ENCODE peak calls at places on chromosomes 11 and 22, in four cellular contexts. One of them, this sample, is unnamed.

GRCh38 chr22:26367402-26368245 is 61.4 kb upstream of the ASPHD2 start:
- DNase-seq in H1: no peak
- DNase-seq in IMR-90: peak; percentile 20
- DNase-seq in mesendoderm: peak; percentile 70
- DNase-seq in this sample: peak; percentile 52

GRCh38 chr11:83158965-83159900 is 2.3 kb downstream of the PCF11 start:
- DNase-seq in mesendoderm: no peak
- DNase-seq in H1: no peak
- DNase-seq in IMR-90: no peak
- DNase-seq in this sample: no peak

GRCh38 chr22:39664485-39665200 is 94.1 kb downstream of the CACNA1I start:
- DNase-seq in IMR-90: no peak
- DNase-seq in mesendoderm: peak; percentile 88
- DNase-seq in H1: peak; percentile 81
- DNase-seq in this sample: no peak

GRCh38 chr11:45530776-45531175 is 134.6 kb downstream of the CHST1 start:
- DNase-seq in H1: no peak
- DNase-seq in IMR-90: no peak
- DNase-seq in mesendoderm: no peak
- DNase-seq in this sample: no peak

GRCh38 chr11:16226245-16226644 is 130.1 kb downstream of the SOX6 start:
- DNase-seq in IMR-90: peak; percentile 67
- DNase-seq in H1: no peak
- DNase-seq in mesendoderm: no peak
- DNase-seq in this sample: peak; percentile 67

GRCh38 chr11:9769621-9770020 is 105.7 kb downstream of the SWAP70 start:
- DNase-seq in mesendoderm: no peak
- DNase-seq in IMR-90: no peak
- DNase-seq in H1: no peak
- DNase-seq in this sample: no peak

GRCh38 chr11:124183045-124183444 is at the start of gene OR10D3:
- DNase-seq in mesendoderm: no peak
- DNase-seq in H1: no peak
- DNase-seq in IMR-90: no peak
- DNase-seq in this sample: no peak

GRCh38 chr11:33471541-33471940 is 214.4 kb downstream of the HIPK3 start:
- DNase-seq in mesendoderm: no peak
- DNase-seq in H1: no peak
- DNase-seq in IMR-90: no peak
- DNase-seq in this sample: no peak

GRCh38 chr11:18013790-18014507 is 1.1 kb upstream of the SERGEF start:
- DNase-seq in IMR-90: no peak
- DNase-seq in H1: no peak
- DNase-seq in mesendoderm: peak; percentile 67
- DNase-seq in this sample: peak; percentile 27

GRCh38 chr11:61728940-61729219 is 23.6 kb upstream of the MYRF start:
- DNase-seq in mesendoderm: no peak
- DNase-seq in IMR-90: peak; percentile 50
- DNase-seq in H1: no peak
- DNase-seq in this sample: peak; percentile 72

GRCh38 chr11:25298450-25298849 is 801.6 kb downstream of the LUZP2 start:
- DNase-seq in IMR-90: no peak
- DNase-seq in mesendoderm: no peak
- DNase-seq in H1: no peak
- DNase-seq in this sample: no peak

GRCh38 chr11:47551086-47551485 is 1.8 kb downstream of the CELF1 start:
- DNase-seq in IMR-90: peak; percentile 48
- DNase-seq in mesendoderm: peak; percentile 73
- DNase-seq in H1: no peak
- DNase-seq in this sample: peak; percentile 66

GRCh38 chr22:25668437-25668836 is 73.6 kb upstream of the MYO18B start:
- DNase-seq in H1: no peak
- DNase-seq in mesendoderm: no peak
- DNase-seq in IMR-90: peak; percentile 52
- DNase-seq in this sample: no peak

GRCh38 chr11:63427971-63428508 is 58.5 kb downstream of the SLC22A9 start:
- DNase-seq in mesendoderm: peak; percentile 30
- DNase-seq in H1: peak; percentile 13
- DNase-seq in IMR-90: no peak
- DNase-seq in this sample: no peak

GRCh38 chr11:121163658-121164308 is 62.7 kb downstream of the TECTA start:
- DNase-seq in IMR-90: no peak
- DNase-seq in H1: no peak
- DNase-seq in mesendoderm: no peak
- DNase-seq in this sample: no peak

GRCh38 chr11:13449522-13449921 is 13.5 kb downstream of the BTBD10 start:
- DNase-seq in mesendoderm: no peak
- DNase-seq in IMR-90: no peak
- DNase-seq in H1: no peak
- DNase-seq in this sample: no peak

GRCh38 chr11:3982431-3982830 is 112.2 kb upstream of the RRM1 start:
- DNase-seq in H1: no peak
- DNase-seq in mesendoderm: no peak
- DNase-seq in IMR-90: peak; percentile 64
- DNase-seq in this sample: no peak

GRCh38 chr22:43476751-43477150 is 64.9 kb downstream of the MPPED1 start:
- DNase-seq in mesendoderm: no peak
- DNase-seq in IMR-90: no peak
- DNase-seq in H1: no peak
- DNase-seq in this sample: no peak

GRCh38 chr22:50189184-50189848 is 3.6 kb downstream of the TRABD start:
- DNase-seq in mesendoderm: no peak
- DNase-seq in IMR-90: no peak
- DNase-seq in H1: no peak
- DNase-seq in this sample: no peak

GRCh38 chr22:36727110-36727509 is 23.6 kb upstream of the CACNG2 start:
- DNase-seq in H1: no peak
- DNase-seq in IMR-90: no peak
- DNase-seq in mesendoderm: no peak
- DNase-seq in this sample: no peak

GRCh38 chr11:33000181-33000580 is 15.5 kb upstream of the DEPDC7 start:
- DNase-seq in IMR-90: peak; percentile 89
- DNase-seq in mesendoderm: no peak
- DNase-seq in H1: no peak
- DNase-seq in this sample: peak; percentile 78

GRCh38 chr11:77547863-77548551 is 41.7 kb upstream of the AQP11 start:
- DNase-seq in IMR-90: peak; percentile 79
- DNase-seq in mesendoderm: peak; percentile 71
- DNase-seq in H1: peak; percentile 46
- DNase-seq in this sample: peak; percentile 71

GRCh38 chr11:73176892-73177155 is 34.7 kb upstream of the FCHSD2 start:
- DNase-seq in IMR-90: no peak
- DNase-seq in H1: no peak
- DNase-seq in mesendoderm: no peak
- DNase-seq in this sample: no peak

GRCh38 chr11:123251656-123252344 is 56.8 kb upstream of the CLMP start:
- DNase-seq in H1: no peak
- DNase-seq in mesendoderm: no peak
- DNase-seq in IMR-90: peak; percentile 63
- DNase-seq in this sample: no peak

GRCh38 chr11:133927690-133928627 is 28.8 kb downstream of the IGSF9B start:
- DNase-seq in mesendoderm: peak; percentile 80
- DNase-seq in IMR-90: peak; percentile 39
- DNase-seq in H1: no peak
- DNase-seq in this sample: peak; percentile 28

GRCh38 chr22:40345271-40345670 is 1.0 kb upstream of the ADSL start:
- DNase-seq in H1: no peak
- DNase-seq in mesendoderm: no peak
- DNase-seq in IMR-90: peak; percentile 41
- DNase-seq in this sample: peak; percentile 36

GRCh38 chr11:12746593-12747097 is 72.4 kb downstream of the TEAD1 start:
- DNase-seq in IMR-90: peak; percentile 93
- DNase-seq in H1: peak; percentile 80
- DNase-seq in mesendoderm: peak; percentile 98
- DNase-seq in this sample: peak; percentile 81

GRCh38 chr11:77035580-77035979 is 1.4 kb downstream of the B3GNT6 start:
- DNase-seq in mesendoderm: no peak
- DNase-seq in IMR-90: no peak
- DNase-seq in H1: no peak
- DNase-seq in this sample: no peak

GRCh38 chr22:35627267-35628041 is 10.3 kb upstream of the MB start:
- DNase-seq in H1: peak; percentile 63
- DNase-seq in mesendoderm: peak; percentile 91
- DNase-seq in IMR-90: peak; percentile 90
- DNase-seq in this sample: peak; percentile 97

GRCh38 chr11:31022080-31022479 is 347.5 kb downstream of the DCDC1 start:
- DNase-seq in H1: no peak
- DNase-seq in IMR-90: no peak
- DNase-seq in mesendoderm: no peak
- DNase-seq in this sample: no peak

GRCh38 chr11:68379216-68379615 is 66.8 kb downstream of the LRP5 start:
- DNase-seq in mesendoderm: no peak
- DNase-seq in H1: no peak
- DNase-seq in IMR-90: no peak
- DNase-seq in this sample: peak; percentile 40

GRCh38 chr11:124793466-124794278 is 6.5 kb downstream of the MSANTD2 start:
- DNase-seq in H1: no peak
- DNase-seq in IMR-90: peak; percentile 40
- DNase-seq in mesendoderm: peak; percentile 77
- DNase-seq in this sample: peak; percentile 63

GRCh38 chr22:37472418-37473006 is 13.7 kb downstream of the MFNG start:
- DNase-seq in IMR-90: peak; percentile 28
- DNase-seq in mesendoderm: peak; percentile 53
- DNase-seq in H1: no peak
- DNase-seq in this sample: peak; percentile 36

GRCh38 chr11:126561327-126561893 is 205.9 kb downstream of the ST3GAL4 start:
- DNase-seq in IMR-90: peak; percentile 69
- DNase-seq in H1: peak; percentile 46
- DNase-seq in mesendoderm: peak; percentile 88
- DNase-seq in this sample: peak; percentile 42

GRCh38 chr22:44859641-44860040 is 107.3 kb downstream of the ARHGAP8 start:
- DNase-seq in H1: no peak
- DNase-seq in IMR-90: no peak
- DNase-seq in mesendoderm: no peak
- DNase-seq in this sample: no peak

GRCh38 chr11:3834349-3835099 is 6.2 kb downstream of the RHOG start:
- DNase-seq in IMR-90: no peak
- DNase-seq in mesendoderm: peak; percentile 69
- DNase-seq in H1: no peak
- DNase-seq in this sample: no peak

GRCh38 chr22:38317995-38318715 is 922 bp upstream of the CSNK1E start:
- DNase-seq in H1: no peak
- DNase-seq in IMR-90: peak; percentile 93
- DNase-seq in mesendoderm: peak; percentile 48
- DNase-seq in this sample: peak; percentile 97

GRCh38 chr11:126415128-126415527 is 59.6 kb downstream of the ST3GAL4 start:
- DNase-seq in IMR-90: peak; percentile 69
- DNase-seq in mesendoderm: no peak
- DNase-seq in H1: no peak
- DNase-seq in this sample: no peak

GRCh38 chr11:61949169-61950034 is 749 bp upstream of the BEST1 start:
- DNase-seq in IMR-90: peak; percentile 98
- DNase-seq in H1: peak; percentile 34
- DNase-seq in mesendoderm: peak; percentile 98
- DNase-seq in this sample: peak; percentile 94

GRCh38 chr22:19519041-19519926 is 4.9 kb downstream of the CLDN5 start:
- DNase-seq in H1: no peak
- DNase-seq in IMR-90: no peak
- DNase-seq in mesendoderm: no peak
- DNase-seq in this sample: no peak

GRCh38 chr22:19517919-19518567 is 6.2 kb downstream of the CLDN5 start:
- DNase-seq in mesendoderm: no peak
- DNase-seq in H1: no peak
- DNase-seq in IMR-90: no peak
- DNase-seq in this sample: no peak

GRCh38 chr22:19520007-19520406 is 4.2 kb downstream of the CLDN5 start:
- DNase-seq in H1: no peak
- DNase-seq in mesendoderm: no peak
- DNase-seq in IMR-90: no peak
- DNase-seq in this sample: no peak

GRCh38 chr22:19517171-19517500 is 7.1 kb downstream of the CLDN5 start:
- DNase-seq in IMR-90: no peak
- DNase-seq in mesendoderm: no peak
- DNase-seq in H1: no peak
- DNase-seq in this sample: no peak

DNA sequence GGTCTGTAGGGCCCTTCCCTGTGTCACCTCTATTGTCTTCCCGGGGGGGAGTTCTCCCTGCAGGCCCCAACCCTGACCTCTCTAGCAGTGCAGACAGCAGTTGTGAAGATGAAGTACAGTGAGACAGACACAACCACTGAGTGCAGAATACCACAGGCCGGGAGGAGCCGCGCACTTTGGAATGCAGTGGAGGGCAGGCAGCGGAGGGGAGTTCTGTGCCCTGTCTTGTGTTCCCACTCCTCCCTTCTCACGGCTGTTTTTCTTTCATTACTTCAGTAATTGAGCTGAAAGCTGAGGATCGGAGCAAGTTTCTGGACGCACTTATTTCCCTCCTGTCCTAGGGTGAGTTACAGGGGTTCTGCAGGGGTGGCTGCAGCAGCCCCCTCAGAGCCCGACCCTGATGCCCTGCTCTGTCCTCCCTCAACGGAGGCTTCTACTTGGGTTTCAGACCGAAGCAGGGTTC is 5.6 kb downstream of the CLDN5 start:
- DNase-seq in mesendoderm: no peak
- DNase-seq in IMR-90: no peak
- DNase-seq in H1: no peak
- DNase-seq in this sample: no peak
- H2BK5ac ChIP-seq in mesendoderm: no peak overlapping the region
- H2BK5ac ChIP-seq in IMR-90: no peak overlapping the region
- H2BK5ac ChIP-seq in H1: no peak overlapping the region
- H2BK5ac ChIP-seq in this sample: no peak overlapping the region

DNA sequence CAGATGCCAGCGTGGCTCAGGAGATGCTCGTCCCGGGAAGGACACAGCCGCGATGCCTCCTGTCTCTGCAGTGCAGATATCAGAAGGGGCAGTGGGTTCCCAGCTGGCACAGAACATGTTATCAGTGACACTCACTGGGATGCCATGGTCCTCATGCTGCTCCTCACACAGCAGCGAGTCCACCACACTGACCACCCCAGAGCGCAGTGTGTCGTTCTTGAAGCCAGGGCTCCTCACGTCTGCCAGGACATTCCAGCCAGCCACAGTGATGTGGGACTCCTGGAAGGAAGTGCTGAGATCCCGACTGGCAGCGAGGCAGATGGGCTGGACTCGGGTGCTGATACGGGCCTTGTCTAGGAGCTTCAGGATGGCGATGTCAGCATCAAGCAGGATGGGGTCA is 13.1 kb upstream of the SLC1A2 start:
- DNase-seq in H1: no peak
- DNase-seq in mesendoderm: no peak
- DNase-seq in IMR-90: no peak
- DNase-seq in this sample: no peak
- H3K4me3 ChIP-seq in H1: no peak overlapping the region
- H3K4me3 ChIP-seq in mesendoderm: no peak overlapping the region
- H3K4me3 ChIP-seq in IMR-90: no peak overlapping the region
- H3K4me3 ChIP-seq in this sample: no peak overlapping the region

GRCh38 chr11:87331273-87331672 is 293.5 kb downstream of the TMEM135 start:
- DNase-seq in mesendoderm: no peak
- DNase-seq in H1: no peak
- DNase-seq in IMR-90: no peak
- DNase-seq in this sample: no peak
- H2BK120ac ChIP-seq in mesendoderm: no peak overlapping the region
- H2BK120ac ChIP-seq in H1: no peak overlapping the region
- H2BK120ac ChIP-seq in IMR-90: no peak overlapping the region
- H2BK120ac ChIP-seq in this sample: no peak overlapping the region

GRCh38 chr22:20135846-20136602 is 4.4 kb downstream of the ZDHHC8 start:
- DNase-seq in H1: no peak
- DNase-seq in mesendoderm: no peak
- DNase-seq in IMR-90: no peak
- DNase-seq in this sample: no peak
- H2BK5ac ChIP-seq in H1: peak overlapping the region; percentile 90
- H2BK5ac ChIP-seq in mesendoderm: no peak overlapping the region
- H2BK5ac ChIP-seq in IMR-90: no peak overlapping the region
- H2BK5ac ChIP-seq in this sample: no peak overlapping the region